ENCODE peak calls at places on chromosomes 2 and 18, in eight cellular contexts. D, O, L, K, M, J, P and S are unnamed samples.

GRCh38 chr18:37663446-37663845 is 97.8 kb upstream of the CELF4 start:
- DNase-seq in L (no peak), P (no peak), D (no peak), O (no peak), K (no peak), J (no peak), M (no peak), S (no peak)

GRCh38 chr2:99425022-99425421 is 64.8 kb downstream of the REV1 start:
- DNase-seq in O (peak; percentile 65), M (peak; percentile 71), D (no peak), L (no peak), J (no peak), K (no peak), P (no peak), S (no peak)

GRCh38 chr2:37982147-37982582 is 57.1 kb downstream of the RMDN2 start:
- DNase-seq in O (peak; percentile 80), L (no peak), D (no peak), K (peak; percentile 40), P (no peak), M (peak; percentile 68), J (peak; percentile 23), S (no peak)

GRCh38 chr2:149184994-149185393 is 145.4 kb upstream of the LYPD6 start:
- DNase-seq in D (no peak), K (no peak), M (no peak), J (no peak), O (no peak), L (no peak), P (no peak), S (no peak)

GRCh38 chr2:234544659-234545611 is 48.1 kb upstream of the ARL4C start:
- DNase-seq in L (peak; percentile 37), K (no peak), O (peak; percentile 76), M (peak; percentile 46), D (peak; percentile 50), J (peak; percentile 31), P (no peak), S (no peak)

GRCh38 chr2:21372654-21373053 is 248.9 kb downstream of the TDRD15 start:
- DNase-seq in P (no peak), K (no peak), J (no peak), D (peak; percentile 12), O (peak; percentile 2), M (peak; percentile 7), L (no peak), S (no peak)

GRCh38 chr2:215979615-215980014 is 33.7 kb downstream of the MREG start:
- DNase-seq in L (no peak), P (no peak), M (peak; percentile 29), O (no peak), D (no peak), J (no peak), K (no peak), S (no peak)

GRCh38 chr18:63775166-63775730 is at the start of gene SERPINB7:
- DNase-seq in J (peak; percentile 89), M (peak; percentile 46), P (no peak), O (peak; percentile 91), K (peak; percentile 75), D (no peak), L (no peak), S (no peak)

GRCh38 chr2:48482313-48482712 is 47.6 kb upstream of the STON1 start:
- DNase-seq in D (no peak), K (peak; percentile 46), J (no peak), L (no peak), M (peak; percentile 83), O (no peak), P (no peak), S (no peak)

GRCh38 chr2:25558262-25558661 is 115.1 kb downstream of the DTNB start:
- DNase-seq in M (no peak), J (no peak), P (no peak), O (peak; percentile 93), D (no peak), K (peak; percentile 44), L (no peak), S (no peak)

GRCh38 chr2:96250188-96250587 is 15.6 kb downstream of the TMEM127 start:
- DNase-seq in D (no peak), O (no peak), M (no peak), J (no peak), K (no peak), L (no peak), P (no peak), S (no peak)

GRCh38 chr18:80010551-80010906 is 22.2 kb upstream of the TXNL4A start:
- DNase-seq in L (no peak), K (no peak), D (no peak), P (no peak), O (no peak), M (no peak), J (no peak), S (no peak)

GRCh38 chr2:161556440-161556839 is 67.8 kb upstream of the SLC4A10 start:
- DNase-seq in J (no peak), O (peak; percentile 20), K (no peak), M (peak; percentile 6), L (no peak), D (no peak), P (no peak), S (no peak)

GRCh38 chr2:177726853-177727465 is 334.4 kb downstream of the AGPS start:
- DNase-seq in K (no peak), J (no peak), O (no peak), M (no peak), L (no peak), P (no peak), D (no peak), S (no peak)

GRCh38 chr18:8513249-8513648 is 96.0 kb upstream of the RAB12 start:
- DNase-seq in K (no peak), M (no peak), D (no peak), L (no peak), J (no peak), P (no peak), O (no peak), S (no peak)

GRCh38 chr18:57901819-57902600 is 98.9 kb upstream of the ATP8B1 start:
- DNase-seq in L (no peak), P (no peak), K (no peak), D (no peak), J (no peak), M (peak; percentile 14), O (peak; percentile 50), S (peak; percentile 56)

GRCh38 chr2:111208639-111209038 is 87.9 kb downstream of the BCL2L11 start:
- DNase-seq in M (no peak), K (no peak), J (no peak), L (no peak), D (no peak), O (no peak), P (no peak), S (no peak)

GRCh38 chr2:45797451-45798230 is 146.2 kb downstream of the PRKCE start:
- DNase-seq in L (no peak), O (peak; percentile 12), K (no peak), J (no peak), P (no peak), M (peak; percentile 85), D (no peak), S (no peak)

GRCh38 chr2:134240061-134240460 is 13.8 kb upstream of the MGAT5 start:
- DNase-seq in J (no peak), M (peak; percentile 54), P (no peak), L (no peak), D (no peak), O (no peak), K (no peak), S (no peak)

GRCh38 chr2:134917958-134918517 is 584 bp upstream of the CCNT2 start:
- DNase-seq in P (no peak), M (no peak), J (peak; percentile 98), K (no peak), O (peak; percentile 96), D (peak; percentile 54), L (no peak), S (no peak)

GRCh38 chr2:231387904-231388724 is 7.4 kb upstream of the B3GNT7 start:
- DNase-seq in P (no peak), D (no peak), K (no peak), O (peak; percentile 62), J (no peak), L (no peak), M (peak; percentile 55), S (no peak)

GRCh38 chr2:121838561-121838960 is 83.1 kb downstream of the TSN start:
- DNase-seq in D (no peak), L (no peak), P (no peak), M (no peak), K (no peak), J (no peak), O (no peak), S (no peak)

GRCh38 chr18:29712785-29713184 is 1329.8 kb downstream of the DSC3 start:
- DNase-seq in J (no peak), K (no peak), D (no peak), O (no peak), L (no peak), P (no peak), M (no peak), S (no peak)

GRCh38 chr2:60411295-60411694 is 142.2 kb downstream of the BCL11A start:
- DNase-seq in O (no peak), D (no peak), J (no peak), M (peak; percentile 14), K (no peak), P (no peak), L (no peak), S (no peak)

GRCh38 chr2:237191693-237192076 is 106.0 kb downstream of the COPS8 start:
- DNase-seq in O (no peak), L (no peak), K (no peak), P (no peak), J (no peak), M (peak; percentile 27), D (no peak), S (no peak)

GRCh38 chr2:151410485-151410833 is 757 bp downstream of the RIF1 start:
- DNase-seq in P (no peak), O (peak; percentile 57), J (peak; percentile 31), D (no peak), L (no peak), K (peak; percentile 2), M (peak; percentile 16), S (no peak)